ENCODE peak calls at places on chromosomes 13 and 19, in six cellular contexts. H is AG10803, Z is osteocyte, K is HFFc6, X is suprapubic skin, V is adrenal gland. L is an unnamed sample.

GRCh38 chr19:21482863-21483276 is 22.5 kb upstream of the ZNF429 start:
- DNase-seq in Z (no peak), V (peak; percentile 73), X (no peak), H (peak; percentile 44), K (peak; percentile 90), L (peak; percentile 71)

GRCh38 chr19:4702764-4703163 is 20.9 kb downstream of the DPP9 start:
- DNase-seq in K (no peak), Z (no peak), X (no peak), V (no peak), H (no peak), L (no peak)

GRCh38 chr19:51094696-51095279 is 12.1 kb upstream of the KLK14 start:
- DNase-seq in K (no peak), H (no peak), V (no peak), Z (no peak), X (no peak), L (no peak)

GRCh38 chr13:81148822-81149221 is 807.9 kb upstream of the SPRY2 start:
- DNase-seq in X (no peak), H (no peak), Z (no peak), V (no peak), K (no peak), L (no peak)

GRCh38 chr19:39004403-39004802 is 27.9 kb downstream of the FBXO27 start:
- DNase-seq in H (no peak), V (no peak), Z (no peak), X (no peak), K (no peak), L (no peak)

GRCh38 chr19:18470787-18471186 is 32.9 kb upstream of the ISYNA1 start:
- DNase-seq in V (no peak), X (no peak), K (no peak), H (no peak), Z (no peak), L (no peak)

GRCh38 chr13:84844473-84844872 is 954.7 kb downstream of the SLITRK6 start:
- DNase-seq in Z (no peak), X (no peak), H (no peak), K (peak; percentile 13), V (no peak), L (no peak)

GRCh38 chr13:109858319-109858718 is 71.9 kb upstream of the IRS2 start:
- DNase-seq in K (no peak), V (no peak), H (no peak), Z (no peak), X (no peak), L (no peak)

GRCh38 chr13:20136781-20137703 is 23.8 kb downstream of the GJA3 start:
- DNase-seq in H (no peak), V (no peak), Z (peak; percentile 75), K (no peak), X (no peak), L (no peak)

GRCh38 chr19:48965033-48965805 is at the start of gene FTL:
- DNase-seq in H (peak; percentile 95), V (peak; percentile 98), K (peak; percentile 95), X (peak; percentile 98), Z (peak; percentile 98), L (peak; percentile 98)

GRCh38 chr19:41861846-41862245 is 1.8 kb downstream of the RPS19 start:
- DNase-seq in X (no peak), H (no peak), Z (no peak), V (no peak), K (no peak), L (no peak)

GRCh38 chr13:27283906-27284523 is 13.4 kb downstream of the RASL11A start:
- DNase-seq in V (peak; percentile 44), X (no peak), Z (no peak), H (peak; percentile 20), K (peak; percentile 30), L (no peak)

DNA sequence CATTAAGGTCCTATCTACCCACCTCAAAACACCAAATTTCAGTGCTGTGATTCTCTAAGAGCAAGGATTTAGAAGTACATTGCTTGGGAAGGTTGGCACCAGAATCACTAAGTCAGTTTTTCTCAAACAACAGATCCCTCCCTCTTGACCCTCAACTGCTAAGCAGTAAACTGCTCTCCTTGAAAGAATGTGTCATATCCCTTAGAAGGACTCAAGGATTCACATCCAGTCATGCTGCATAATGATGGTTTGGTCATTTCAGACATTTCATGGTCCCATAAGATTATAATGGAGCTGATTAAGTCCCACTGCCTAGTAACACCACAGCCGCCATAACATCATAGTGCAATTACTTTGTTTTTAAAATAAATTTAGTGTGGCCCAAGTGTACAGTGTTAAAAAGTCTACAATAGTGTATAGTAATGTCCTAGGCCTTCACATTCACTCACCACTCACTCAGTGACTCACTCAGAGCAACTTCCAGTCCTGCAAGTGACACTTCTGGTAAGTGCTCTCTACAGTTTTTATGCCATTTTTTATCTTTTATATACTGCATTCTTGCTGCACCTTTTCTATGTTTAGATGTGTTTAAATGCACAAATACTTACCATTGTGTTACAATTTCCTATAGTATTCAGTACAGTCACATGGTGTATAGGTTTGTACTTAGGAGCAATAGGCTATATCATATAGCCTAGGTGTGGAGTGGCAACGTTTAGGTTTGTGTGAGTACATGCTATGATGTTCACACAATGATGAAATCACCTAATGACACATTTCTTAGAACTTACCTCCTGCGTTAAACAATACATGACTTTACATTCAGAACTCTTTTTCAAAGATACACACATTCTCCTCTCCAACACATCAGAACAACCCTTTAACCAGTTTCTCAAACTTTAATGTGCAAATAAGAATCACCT is 15.7 kb upstream of the CCDC169 start:
- DNase-seq in V (no peak), Z (no peak), K (peak; percentile 45), H (no peak), X (no peak), L (no peak)
- TF ChIP-seq CTCF in V (no peak), Z (no peak), K (no peak), H (no peak), X (no peak), L (no peak)

GRCh38 chr19:10768936-10769335 is 51.1 kb downstream of the DNM2 start:
- DNase-seq in V (no peak), X (no peak), K (no peak), H (no peak), Z (no peak), L (no peak)

GRCh38 chr19:10766681-10767201 is 48.9 kb downstream of the DNM2 start:
- DNase-seq in K (peak; percentile 4), Z (no peak), V (peak; percentile 86), H (peak; percentile 34), X (no peak), L (no peak)

GRCh38 chr19:10767726-10768125 is 49.8 kb downstream of the DNM2 start:
- DNase-seq in H (no peak), V (no peak), X (no peak), Z (no peak), K (no peak), L (no peak)

GRCh38 chr19:10768369-10768768 is 50.5 kb downstream of the DNM2 start:
- DNase-seq in V (no peak), H (no peak), Z (no peak), K (no peak), X (no peak), L (no peak)

DNA sequence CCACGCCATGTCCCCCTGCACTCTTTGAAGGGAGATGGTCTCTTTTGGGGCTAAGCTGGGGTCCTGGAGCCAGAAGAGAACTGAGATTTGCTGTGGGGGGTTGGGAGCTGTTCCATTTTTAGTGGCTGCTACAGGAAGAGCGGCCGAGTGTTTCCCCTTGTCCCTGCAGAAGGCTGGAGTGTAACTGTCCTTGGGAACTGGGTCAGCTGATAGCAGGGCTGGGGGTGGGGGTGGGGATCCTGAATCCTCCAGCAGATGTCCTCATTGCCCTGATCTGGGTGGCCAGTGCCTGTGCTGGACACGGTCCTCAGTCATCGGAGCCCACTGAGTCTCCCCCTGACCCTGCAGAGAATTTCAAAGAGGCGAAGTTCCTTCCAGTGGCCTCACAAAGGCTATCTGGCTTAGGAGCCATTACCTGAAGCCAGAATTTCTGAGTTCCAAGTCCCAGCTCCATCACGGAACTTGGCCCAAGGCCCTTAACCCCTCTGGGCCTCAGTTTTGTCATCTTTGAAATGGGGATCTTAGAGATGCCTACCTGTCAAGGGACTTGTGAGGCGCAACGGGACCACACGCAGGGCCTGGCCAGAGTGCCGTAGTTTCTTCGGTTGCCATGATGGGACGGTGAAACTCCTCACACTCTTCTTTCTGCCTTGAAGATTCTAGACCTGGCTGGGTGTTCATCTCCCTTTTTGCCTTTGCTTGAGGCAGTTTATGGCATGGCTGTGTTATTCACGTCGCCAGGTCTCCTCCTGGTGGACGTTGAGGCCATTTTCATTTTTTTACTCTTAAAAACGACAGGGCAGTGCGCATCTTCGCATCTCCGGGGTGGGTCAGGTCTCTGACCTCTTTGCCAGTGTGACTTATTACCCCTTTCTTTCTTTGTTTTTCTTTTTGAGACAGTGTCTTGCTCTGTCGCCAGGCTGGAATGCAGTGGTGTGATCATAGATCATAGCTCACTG is 51.9 kb downstream of the DNM2 start:
- DNase-seq in K (peak; percentile 7), X (no peak), H (peak; percentile 31), Z (no peak), V (peak; percentile 91), L (no peak)
- TF ChIP-seq CTCF in K (peak; percentile 51), X (no peak), H (peak; percentile 35), Z (peak; percentile 45), V (peak; percentile 37), L (peak; percentile 23)

GRCh38 chr13:102041544-102041943 is 360.3 kb downstream of the FGF14 start:
- DNase-seq in H (no peak), Z (no peak), X (no peak), V (no peak), K (no peak), L (no peak)

GRCh38 chr13:102042746-102043145 is 359.1 kb downstream of the FGF14 start:
- DNase-seq in H (no peak), X (no peak), V (no peak), K (no peak), Z (no peak), L (no peak)

GRCh38 chr13:102049853-102050252 is 352.0 kb downstream of the FGF14 start:
- DNase-seq in H (no peak), Z (no peak), V (no peak), X (no peak), K (no peak), L (no peak)

GRCh38 chr13:102040812-102041211 is 361.0 kb downstream of the FGF14 start:
- DNase-seq in X (no peak), Z (no peak), H (no peak), V (no peak), K (no peak), L (no peak)

GRCh38 chr13:102045713-102046112 is 356.1 kb downstream of the FGF14 start:
- DNase-seq in V (no peak), X (no peak), H (no peak), K (no peak), Z (no peak), L (no peak)
- TF ChIP-seq CTCF in V (no peak), X (no peak), H (no peak), K (no peak), Z (no peak), L (no peak)

DNA sequence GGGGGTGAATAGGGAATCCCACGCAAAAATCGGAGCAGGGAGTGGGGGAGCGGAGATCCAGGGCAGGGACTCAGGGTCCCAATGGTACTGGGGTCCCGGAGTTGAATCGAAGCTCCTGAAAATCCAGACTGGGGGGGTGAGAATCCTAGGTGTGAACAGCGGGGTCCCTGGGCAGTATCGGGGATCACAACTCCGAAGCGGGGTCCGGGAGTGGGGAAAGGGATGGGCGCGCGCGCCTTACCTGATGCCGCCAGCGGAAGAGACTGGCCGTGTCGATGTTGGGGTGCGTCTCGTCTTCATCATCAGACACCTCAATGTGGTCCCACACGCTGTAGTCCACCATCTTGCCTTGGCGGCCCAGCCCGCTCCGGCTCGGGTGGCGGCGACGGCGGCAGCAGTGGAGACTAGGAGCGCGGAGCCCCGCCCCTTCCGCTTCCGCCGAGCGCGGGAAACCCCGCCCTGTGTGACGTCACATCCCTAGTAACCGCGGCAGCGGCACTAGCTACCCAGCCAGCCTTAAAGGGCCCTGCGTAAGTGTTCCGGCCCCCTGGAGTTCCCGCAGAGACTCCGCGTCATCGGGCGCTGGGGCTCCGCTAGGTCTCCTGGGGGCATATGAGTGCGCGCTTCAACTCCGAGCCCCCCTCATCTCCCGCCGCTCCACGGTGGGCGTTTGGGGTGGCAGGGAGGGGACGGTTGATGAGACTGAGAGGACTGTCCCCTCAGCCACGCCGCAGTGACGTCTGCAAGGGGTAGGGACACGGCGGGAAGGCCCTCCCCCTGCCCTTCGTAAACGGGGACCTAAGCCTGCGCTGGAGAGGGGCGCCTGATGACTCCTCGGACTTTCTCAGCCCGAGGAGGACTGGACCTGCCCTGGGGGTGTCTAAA is at the start of gene CDC37:
- DNase-seq in V (peak; percentile 98), X (peak; percentile 97), Z (peak; percentile 99), H (peak; percentile 94), K (peak; percentile 93), L (peak; percentile 94)
- TF ChIP-seq CTCF in V (no peak), X (no peak), Z (no peak), H (no peak), K (no peak), L (no peak)

L was measured in CD14-positive monocyte.